ENCODE peak calls at places on chromosomes 4 and X, in five cellular contexts. V is brain microvascular endothelial cell, F is tibial artery, P is ovary, S is left ventricle myocardium inferior. U is an unnamed sample. For H3K27me3, the result is how much of the 10 kb centered on the place peaks cover.

GRCh38 chrX:20139966-20140365 is 1.7 kb downstream of the EIF1AX start:
- DNase-seq in F (no peak), S (no peak), V (no peak), P (no peak), U (no peak)

GRCh38 chrX:48956728-48957414 is 536 bp downstream of the OTUD5 start:
- DNase-seq in P (peak), F (no peak), S (no peak), V (no peak), U (peak)

GRCh38 chr4:11702886-11703555 is 274.3 kb upstream of the HS3ST1 start:
- DNase-seq in S (no peak), F (no peak), V (no peak), P (no peak), U (no peak)

GRCh38 chrX:49230500-49231232 is 2.5 kb downstream of the CACNA1F start:
- DNase-seq in F (peak), V (no peak), S (peak), P (no peak), U (no peak)

GRCh38 chrX:39577976-39578962 is 519.5 kb downstream of the BCOR start:
- DNase-seq in F (peak), P (peak), S (peak), V (no peak), U (no peak)

GRCh38 chr4:2340272-2341061 is 78.0 kb downstream of the ZFYVE28 start:
- DNase-seq in V (no peak), F (peak), P (no peak), S (no peak), U (no peak)

GRCh38 chrX:124216396-124217124 is 115.9 kb upstream of the TEX13D start:
- DNase-seq in V (no peak), S (no peak), P (no peak), F (no peak), U (no peak)

GRCh38 chrX:3711331-3711917 is 2.0 kb downstream of the PRKX start:
- DNase-seq in P (peak), V (no peak), F (peak), S (peak), U (no peak)

GRCh38 chr4:173217727-173218126 is 49.1 kb downstream of the GALNT7 start:
- DNase-seq in S (no peak), P (no peak), V (peak), F (no peak), U (no peak)

GRCh38 chr4:89837385-89837995 is 529 bp upstream of the SNCA start:
- DNase-seq in F (no peak), P (peak), V (peak), S (no peak), U (peak)

GRCh38 chr4:181007751-181008150 is 1235.5 kb upstream of the TENM3 start:
- DNase-seq in S (no peak), V (peak), P (no peak), F (no peak), U (no peak)

GRCh38 chrX:10633722-10634121 is 13.3 kb upstream of the MID1 start:
- DNase-seq in P (no peak), V (peak), F (peak), S (peak), U (peak)

GRCh38 chrX:76555816-76556215 is 128.3 kb downstream of the MAGEE1 start:
- DNase-seq in P (no peak), V (peak), F (no peak), S (no peak), U (no peak)

GRCh38 chr4:173529505-173530325 is at the start of gene HAND2:
- DNase-seq in P (peak), S (peak), F (peak), V (no peak), U (no peak)

GRCh38 chr4:108483077-108483476 is 137.3 kb upstream of the RPL34 start:
- DNase-seq in S (no peak), P (no peak), V (no peak), F (no peak), U (no peak)

GRCh38 chr4:169253904-169254303 is 16.9 kb downstream of the SH3RF1 start:
- DNase-seq in V (peak), S (no peak), F (no peak), P (no peak), U (no peak)

GRCh38 chr4:138903185-138903584 is 112.4 kb upstream of the NOCT start:
- DNase-seq in S (no peak), V (no peak), P (no peak), F (no peak), U (no peak)

GRCh38 chrX:133335027-133335426 is 80.3 kb downstream of the GPC4 start:
- DNase-seq in F (no peak), P (no peak), V (peak), S (no peak), U (no peak)
- TF ChIP-seq CTCF in F (peak), P (no peak), V (peak), S (peak), U (peak)

GRCh38 chr4:8073206-8073863 is 85.3 kb downstream of the ABLIM2 start:
- DNase-seq in S (no peak), V (no peak), F (peak), P (no peak), U (no peak)

GRCh38 chr4:8069102-8069752 is 89.4 kb downstream of the ABLIM2 start:
- DNase-seq in V (no peak), F (no peak), P (no peak), S (no peak), U (no peak)

GRCh38 chr4:8070751-8071718 is 87.6 kb downstream of the ABLIM2 start:
- DNase-seq in V (no peak), F (peak), S (no peak), P (no peak), U (peak)

GRCh38 chr4:8071741-8072140 is 86.9 kb downstream of the ABLIM2 start:
- DNase-seq in P (no peak), V (no peak), S (no peak), F (no peak), U (no peak)

DNA sequence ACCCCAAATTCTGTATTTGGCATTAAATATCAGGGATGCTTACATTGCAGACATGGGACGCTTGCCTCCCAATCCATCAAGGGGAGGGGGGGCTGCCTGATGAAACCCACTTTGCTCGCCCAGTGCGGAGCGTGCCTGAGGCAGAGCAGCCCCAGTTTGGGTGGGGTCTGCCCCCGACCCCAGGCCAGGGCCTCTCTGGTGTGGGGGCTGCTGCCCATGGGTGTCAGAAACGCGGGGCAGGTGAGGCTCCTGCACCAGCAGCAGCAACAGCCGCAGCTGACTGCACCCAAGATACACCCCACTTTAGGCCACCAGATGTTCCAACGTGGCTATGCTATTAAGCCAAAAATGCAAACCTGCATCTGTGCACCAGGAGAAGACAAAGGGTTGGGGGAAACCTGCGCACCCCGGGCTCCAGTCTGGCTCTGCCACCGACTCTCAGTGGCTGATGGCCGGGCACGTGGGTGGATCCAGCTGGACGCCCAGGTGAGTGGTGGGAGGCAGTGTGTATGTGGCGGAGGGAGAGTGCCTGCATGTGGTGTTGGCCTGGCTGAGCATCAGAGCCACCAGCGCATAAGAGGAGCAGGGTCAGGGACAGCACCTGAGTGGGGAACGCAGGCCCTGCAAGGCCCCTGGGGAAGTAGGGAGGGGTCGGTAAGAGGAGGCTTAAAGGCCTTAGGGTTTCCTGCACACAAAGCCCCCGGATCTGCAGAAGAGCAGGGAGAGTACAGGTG is 86.2 kb downstream of the ABLIM2 start:
- DNase-seq in S (no peak), V (no peak), F (no peak), P (no peak), U (no peak)
- H3K27me3 ChIP-seq in S (under half), V (under half), F (under half), P (under half), U (under half)

GRCh38 chr4:26320453-26321325 is at the start of gene RBPJ:
- DNase-seq in V (peak), S (peak), F (peak), P (peak), U (peak)

GRCh38 chr4:26321326-26322276 is 787 bp downstream of the RBPJ start:
- DNase-seq in P (peak), F (peak), S (peak), V (no peak), U (no peak)

GRCh38 chr4:26320159-26320452 is 708 bp upstream of the RBPJ start:
- DNase-seq in S (no peak), P (no peak), F (no peak), V (no peak), U (no peak)

GRCh38 chr4:26317766-26318165 is 3.0 kb upstream of the RBPJ start:
- DNase-seq in S (no peak), P (no peak), F (no peak), V (no peak), U (no peak)

GRCh38 chr4:26319467-26320158 is 1.2 kb upstream of the RBPJ start:
- DNase-seq in V (peak), F (peak), S (peak), P (peak), U (peak)
- TF ChIP-seq CTCF in V (no peak), F (no peak), S (no peak), P (no peak), U (peak)

GRCh38 chr4:76515975-76516853 is 81.2 kb downstream of the SHROOM3 start:
- DNase-seq in S (no peak), F (no peak), V (no peak), P (no peak), U (no peak)

GRCh38 chr4:76514087-76514486 is 79.1 kb downstream of the SHROOM3 start:
- DNase-seq in V (no peak), S (no peak), P (no peak), F (no peak), U (no peak)

GRCh38 chr4:76513517-76513916 is 78.5 kb downstream of the SHROOM3 start:
- DNase-seq in V (no peak), F (no peak), S (no peak), P (no peak), U (no peak)

GRCh38 chr4:76523593-76523992 is 88.6 kb downstream of the SHROOM3 start:
- DNase-seq in S (peak), V (no peak), F (no peak), P (no peak), U (no peak)

GRCh38 chr4:76518241-76518640 is 83.2 kb downstream of the SHROOM3 start:
- DNase-seq in P (no peak), F (no peak), S (no peak), V (no peak), U (no peak)
- H3K27me3 ChIP-seq in P (under half), F (under half), S (under half), V (under half), U (under half)

DNA sequence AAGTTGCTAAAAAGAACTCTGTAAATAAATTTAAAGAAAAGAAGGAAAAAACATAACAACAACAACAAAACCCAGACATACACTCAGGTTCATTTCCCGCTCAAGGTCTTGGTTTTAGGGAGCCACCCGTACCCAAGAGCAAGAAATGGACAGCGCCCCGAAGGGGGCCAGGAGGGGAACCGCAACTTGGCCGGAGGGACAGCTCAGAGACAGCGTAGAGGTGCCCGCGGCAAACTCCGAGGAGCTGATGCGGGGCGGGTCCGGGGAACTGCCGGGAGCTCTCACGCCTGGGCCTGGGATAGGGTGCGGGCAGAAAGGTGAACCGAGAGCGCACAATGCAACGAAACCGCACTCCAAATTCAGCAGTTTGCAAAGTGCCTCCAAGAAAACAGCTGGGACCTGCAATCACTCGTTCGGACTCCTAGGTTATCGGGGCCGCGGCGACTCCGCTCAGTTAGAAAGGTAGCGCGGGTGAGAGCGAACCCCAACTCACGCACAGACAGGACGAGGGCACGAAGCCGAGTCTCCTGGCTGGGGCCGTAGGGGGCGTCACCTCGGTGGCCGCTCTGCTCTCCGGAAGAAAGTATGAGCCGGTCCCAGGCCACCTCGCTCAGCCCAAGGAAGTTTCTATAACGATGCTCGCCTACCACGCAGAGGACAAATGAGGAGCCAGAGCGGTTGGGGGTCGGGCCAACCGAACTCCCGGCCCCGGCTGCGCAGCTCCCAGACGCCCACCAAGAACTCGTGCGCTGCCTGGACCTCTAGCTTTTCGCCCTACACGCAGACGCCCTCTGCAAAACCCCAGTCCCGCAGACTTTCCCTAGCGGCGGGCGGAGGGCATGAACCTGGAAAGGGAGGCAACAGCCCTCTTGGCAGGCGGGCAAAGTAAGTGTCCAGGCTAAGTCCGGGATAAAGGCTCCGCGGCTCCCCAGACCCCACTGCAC is 1.4 kb downstream of the NDNF start:
- DNase-seq in S (peak), P (peak), F (peak), V (no peak), U (no peak)
- TF ChIP-seq CTCF in S (peak), P (peak), F (peak), V (peak), U (no peak)

GRCh38 chrX:13103111-13103913 is 58.9 kb upstream of the FAM9C start:
- DNase-seq in S (no peak), P (no peak), F (no peak), V (no peak), U (no peak)
- H3K27me3 ChIP-seq in S (under half), P (under half), F (under half), V (under half), U (under half)

GRCh38 chr4:179625391-179625790 is 2183.2 kb upstream of the AGA start:
- DNase-seq in V (peak), S (no peak), F (no peak), P (no peak), U (no peak)

GRCh38 chr4:179624768-179625181 is 2182.5 kb upstream of the AGA start:
- DNase-seq in F (no peak), S (no peak), P (no peak), V (peak), U (no peak)

DNA sequence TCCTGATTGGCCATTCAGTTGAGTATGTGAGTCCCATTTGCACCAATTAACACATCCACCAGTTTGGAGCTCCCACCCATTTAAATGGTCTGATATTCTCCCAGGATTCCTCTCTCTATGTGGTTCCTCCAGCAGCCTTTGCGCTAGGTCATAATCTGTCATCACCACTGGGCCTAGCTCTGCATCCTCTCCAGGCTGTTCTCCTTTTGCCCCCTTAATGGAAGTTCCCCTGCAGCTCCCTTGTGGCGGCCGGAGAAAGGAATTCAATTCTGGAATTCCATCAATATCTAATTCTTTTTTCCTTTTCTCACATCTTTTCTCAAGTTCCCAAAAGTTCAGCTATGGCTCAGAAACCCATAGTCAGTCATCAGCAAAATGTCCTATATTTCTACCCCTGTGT is 2184.4 kb upstream of the AGA start:
- DNase-seq in P (no peak), S (no peak), V (peak), F (no peak), U (no peak)
- TF ChIP-seq CTCF in P (no peak), S (no peak), V (peak), F (no peak), U (no peak)

DNA sequence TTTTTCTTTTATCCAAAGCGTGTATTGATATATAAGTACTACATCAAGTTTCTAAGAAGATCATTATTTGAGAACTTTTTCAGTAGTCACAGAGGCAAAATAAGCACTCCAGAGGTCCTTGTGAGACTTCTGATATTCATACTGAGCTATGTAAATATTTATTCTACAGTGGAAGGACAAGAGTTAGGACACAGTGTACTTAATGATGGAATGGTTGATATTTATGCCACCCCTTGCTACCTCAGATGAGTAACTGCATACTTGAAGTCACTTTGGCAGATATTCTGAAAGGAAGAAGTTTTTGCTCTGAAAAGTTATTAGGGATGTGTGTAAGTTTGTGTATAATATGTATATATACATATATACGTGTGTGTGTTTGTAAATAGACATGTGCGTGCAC is 30.3 kb downstream of the MAGEA1 start:
- DNase-seq in F (no peak), S (no peak), P (no peak), V (no peak), U (no peak)
- H3K27me3 ChIP-seq in F (under half), S (under half), P (under half), V (under half), U (half or more)